ENCODE peak calls at places on chromosomes 16 and 17, in four cellular contexts. J is HepG2, A is K562, U is GM12878. D is an unnamed sample.

GRCh38 chr16:82653550-82654511 is 27.1 kb downstream of the CDH13 start:
- DNase-seq in U (peak; percentile 90), A (peak; percentile 5), J (peak; percentile 19), D (no peak)

GRCh38 chr17:41907185-41907556 is 11.6 kb downstream of the ACLY start:
- DNase-seq in J (no peak), A (no peak), U (no peak), D (no peak)

GRCh38 chr16:68037820-68038597 is 14.9 kb downstream of the DUS2 start:
- DNase-seq in A (no peak), U (peak; percentile 21), J (no peak), D (no peak)

GRCh38 chr17:56678249-56679144 is 85.0 kb downstream of the NOG start:
- DNase-seq in J (no peak), A (no peak), U (no peak), D (no peak)

GRCh38 chr17:7988750-7989178 is 13.7 kb upstream of the GUCY2D start:
- DNase-seq in A (peak; percentile 82), U (peak; percentile 66), J (peak; percentile 76), D (peak; percentile 53)

GRCh38 chr16:66572356-66572755 is 6.1 kb downstream of the CMTM1 start:
- DNase-seq in J (no peak), A (peak; percentile 33), U (no peak), D (no peak)

GRCh38 chr16:11799017-11799381 is 1.9 kb upstream of the ZC3H7A start:
- DNase-seq in U (no peak), A (no peak), J (no peak), D (no peak)

GRCh38 chr17:45951941-45952340 is 47.1 kb upstream of the STH start:
- DNase-seq in A (peak; percentile 60), U (no peak), J (no peak), D (no peak)

GRCh38 chr17:7224661-7225111 is 4.9 kb downstream of the ACADVL start:
- DNase-seq in U (no peak), A (no peak), J (no peak), D (no peak)

GRCh38 chr16:51144203-51144602 is 6.9 kb downstream of the SALL1 start:
- DNase-seq in U (no peak), A (no peak), J (no peak), D (no peak)

GRCh38 chr16:66278111-66278531 is 88.4 kb upstream of the CDH5 start:
- DNase-seq in J (no peak), U (no peak), A (no peak), D (no peak)

GRCh38 chr17:19744922-19745757 is 3.0 kb downstream of the ALDH3A1 start:
- DNase-seq in A (peak; percentile 47), U (no peak), J (no peak), D (peak; percentile 91)

GRCh38 chr16:57475711-57476339 is 10.5 kb downstream of the DOK4 start:
- DNase-seq in J (peak; percentile 69), U (no peak), A (peak; percentile 88), D (peak; percentile 82)

GRCh38 chr17:66855204-66855603 is 20.3 kb downstream of the CACNG5 start:
- DNase-seq in A (peak; percentile 62), J (no peak), U (no peak), D (peak; percentile 37)

GRCh38 chr16:48115299-48115698 is 40.5 kb downstream of the ABCC12 start:
- DNase-seq in U (no peak), A (no peak), J (no peak), D (no peak)

GRCh38 chr17:59361386-59361785 is 29.9 kb downstream of the YPEL2 start:
- DNase-seq in U (no peak), A (no peak), J (no peak), D (no peak)

GRCh38 chr16:2741168-2741567 is 11.3 kb upstream of the SRRM2 start:
- DNase-seq in J (no peak), A (no peak), U (no peak), D (no peak)

GRCh38 chr16:19236561-19236960 is 49.0 kb upstream of the CLEC19A start:
- DNase-seq in U (no peak), A (no peak), J (peak; percentile 58), D (no peak)

GRCh38 chr17:81193470-81194224 is 27.6 kb upstream of the AATK start:
- DNase-seq in J (no peak), A (peak; percentile 65), U (no peak), D (no peak)

GRCh38 chr16:1037934-1038257 is 34.7 kb upstream of the SSTR5 start:
- DNase-seq in U (no peak), A (no peak), J (no peak), D (no peak)

GRCh38 chr16:15897834-15898254 is 9.4 kb upstream of the CEP20 start:
- DNase-seq in J (no peak), A (peak; percentile 55), U (peak; percentile 76), D (no peak)

GRCh38 chr16:11759163-11759834 is 16.6 kb upstream of the TXNDC11 start:
- DNase-seq in A (no peak), U (no peak), J (no peak), D (no peak)

GRCh38 chr16:83813818-83814653 is 6.3 kb downstream of the HSBP1 start:
- DNase-seq in A (no peak), U (no peak), J (peak; percentile 73), D (no peak)

GRCh38 chr16:29896841-29897240 is 2.5 kb downstream of the SEZ6L2 start:
- DNase-seq in J (no peak), U (no peak), A (no peak), D (no peak)

GRCh38 chr16:22623351-22623781 is 112.7 kb downstream of the NPIPB5 start:
- DNase-seq in A (no peak), U (no peak), J (no peak), D (no peak)

GRCh38 chr16:24820522-24820921 is 25.2 kb upstream of the SLC5A11 start:
- DNase-seq in A (no peak), J (no peak), U (no peak), D (no peak)

DNA sequence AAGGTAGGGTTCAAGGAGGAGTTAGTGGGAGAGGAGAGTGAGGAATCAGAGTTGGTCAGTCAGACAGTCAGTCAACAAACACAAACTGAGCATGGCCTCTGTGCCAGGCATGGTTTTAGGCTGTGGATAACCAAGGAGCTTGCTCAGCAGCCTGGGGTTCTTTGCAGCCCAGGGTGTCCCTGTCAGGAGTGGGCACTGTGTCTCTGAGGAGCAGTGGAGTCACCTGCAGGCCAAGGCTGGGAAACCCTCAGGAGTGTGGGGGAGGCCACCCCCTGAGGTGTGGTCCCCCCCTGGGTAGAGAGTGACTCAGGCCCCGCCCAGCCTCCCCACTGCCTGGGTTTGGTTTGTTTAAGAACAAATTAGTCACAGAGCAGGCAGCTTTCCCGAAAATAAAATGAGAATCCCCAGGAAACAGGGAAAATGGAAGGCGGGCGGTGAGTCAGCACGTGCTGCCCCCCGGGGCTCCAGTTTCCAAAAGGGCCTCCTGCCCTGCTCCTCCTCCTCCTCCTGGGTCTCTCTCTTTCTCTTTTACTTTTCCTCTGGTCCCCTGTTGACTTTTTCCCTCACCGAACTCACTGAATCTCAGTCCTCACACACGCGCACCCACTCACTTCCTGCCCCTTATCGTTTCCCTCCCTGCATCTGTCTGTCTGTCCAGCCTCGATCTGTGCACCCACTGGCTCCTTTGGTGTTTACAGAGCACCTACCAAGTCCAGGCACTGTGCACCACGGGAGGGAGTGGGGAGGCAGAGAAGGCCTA is 44.3 kb downstream of the SOCS3 start:
- DNase-seq in A (peak; percentile 90), J (peak; percentile 45), U (peak; percentile 33), D (no peak)
- TF ChIP-seq FOXM1 in A (no peak), J (no peak), U (no peak), D (no peak)

GRCh38 chr16:53067675-53068074 is 12.9 kb downstream of the CHD9 start:
- DNase-seq in A (no peak), U (no peak), J (no peak), D (no peak)

GRCh38 chr16:53069772-53070171 is 15.0 kb downstream of the CHD9 start:
- DNase-seq in A (no peak), U (no peak), J (no peak), D (no peak)

GRCh38 chr16:53071748-53072301 is 17.0 kb downstream of the CHD9 start:
- DNase-seq in A (no peak), J (no peak), U (no peak), D (no peak)

GRCh38 chr16:53065436-53066165 is 10.8 kb downstream of the CHD9 start:
- DNase-seq in A (peak; percentile 41), J (no peak), U (no peak), D (no peak)

GRCh38 chr16:53068423-53068833 is 13.6 kb downstream of the CHD9 start:
- DNase-seq in U (no peak), J (no peak), A (no peak), D (no peak)
- TF ChIP-seq BHLHE40 in U (peak; percentile 29), J (no peak), A (no peak), D (no peak)

GRCh38 chr17:3738562-3739295 is 15.0 kb downstream of the HASPIN start:
- DNase-seq in J (no peak), U (no peak), A (peak; percentile 33), D (no peak)
- TF ChIP-seq FOXM1 in J (no peak), U (no peak), A (no peak), D (no peak)

DNA sequence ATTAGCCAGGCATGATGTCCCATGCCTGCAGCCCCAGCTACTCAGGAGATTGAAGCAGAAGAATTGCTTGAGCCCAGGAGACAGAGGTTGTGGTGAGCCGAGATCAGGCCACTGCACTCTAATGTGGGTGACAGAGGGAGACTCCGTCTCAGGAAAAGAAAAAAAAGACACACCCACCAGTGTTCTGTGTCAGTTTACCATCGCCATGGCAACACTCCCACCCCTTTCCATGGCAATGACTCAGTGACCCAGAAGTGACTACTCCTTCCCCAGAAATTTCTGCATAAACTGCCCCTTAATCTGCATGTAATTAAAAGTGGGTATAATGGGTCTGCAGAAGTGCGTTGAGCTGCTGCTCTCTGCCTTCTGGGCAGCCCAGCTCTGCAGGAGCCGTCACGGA is 4.0 kb upstream of the ZC3H18 start:
- DNase-seq in J (no peak), U (no peak), A (peak; percentile 73), D (no peak)
- TF ChIP-seq BHLHE40 in J (no peak), U (no peak), A (no peak), D (no peak)

DNA sequence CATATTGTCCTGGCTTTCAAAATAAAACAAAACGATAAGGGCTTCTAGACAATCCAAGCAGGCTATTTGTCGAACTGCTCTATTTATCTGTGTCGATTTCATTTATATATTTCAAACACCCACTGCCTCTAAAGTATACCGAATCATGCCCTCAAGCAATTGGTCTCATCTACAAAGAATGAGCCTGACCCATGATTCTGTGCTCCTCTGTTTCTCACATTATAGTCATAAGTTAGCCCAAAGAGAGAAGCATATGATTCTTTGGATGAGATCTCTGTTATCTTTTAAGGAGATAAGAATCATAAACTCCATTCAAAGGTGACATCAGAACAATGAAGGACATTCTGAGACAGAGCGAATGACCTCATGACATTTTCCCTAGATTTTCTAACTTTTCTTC is 191.1 kb downstream of the MAP2K6 start:
- DNase-seq in J (no peak), U (no peak), A (no peak), D (no peak)
- TF ChIP-seq FOXM1 in J (no peak), U (no peak), A (no peak), D (no peak)

DNA sequence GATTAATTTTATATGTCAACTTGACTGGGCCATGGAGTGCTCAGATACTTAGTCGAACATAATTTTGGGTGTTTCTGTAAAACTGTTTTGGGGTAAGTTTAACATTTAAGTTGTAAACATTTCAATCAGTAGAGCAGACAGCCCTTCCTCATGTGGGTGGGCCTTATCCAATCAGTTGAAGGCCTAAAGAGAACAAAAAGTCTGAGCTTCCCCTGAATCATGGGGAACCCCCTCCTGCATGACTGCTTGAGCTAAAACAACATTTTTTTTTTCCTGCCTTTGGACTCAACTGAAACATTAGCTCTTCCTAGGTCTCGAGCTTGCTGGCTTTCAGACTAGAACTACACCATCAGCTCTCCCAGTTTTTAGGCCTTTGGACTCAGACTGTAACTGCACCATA is 327.3 kb upstream of the SOX9 start:
- DNase-seq in U (no peak), A (no peak), J (no peak), D (no peak)
- TF ChIP-seq BHLHE40 in U (no peak), A (no peak), J (no peak), D (no peak)